ENCODE peak calls at places on chromosomes 3 and 15, in ten cellular contexts. D is neuronal stem cell, S is bronchial epithelial cell, A is mammary epithelial cell, P is ovary, G is globus pallidus, K is T47D, Z is breast epithelium, Q is heart left ventricle, C is skeletal muscle cell. Y is an unnamed sample.

GRCh38 chr3:117692416-117692995 is 982.9 kb downstream of the TUSC7 start:
- DNase-seq in C (peak), K (no peak), Q (no peak), S (peak), A (no peak), Z (no peak), G (no peak), P (no peak), D (no peak), Y (no peak)

GRCh38 chr3:13015286-13016082 is 57.7 kb downstream of the IQSEC1 start:
- DNase-seq in S (no peak), K (no peak), G (no peak), D (no peak), P (no peak), A (no peak), C (no peak), Q (peak), Z (peak), Y (no peak)

GRCh38 chr3:53806182-53807116 is 39.8 kb downstream of the CHDH start:
- DNase-seq in Q (peak), Z (no peak), P (no peak), A (no peak), D (no peak), G (no peak), S (peak), C (no peak), K (no peak), Y (no peak)

GRCh38 chr15:59492389-59493377 is 54.7 kb downstream of the FAM81A start:
- DNase-seq in K (peak), Z (no peak), C (peak), P (peak), A (peak), D (peak), S (peak), Q (peak), G (peak), Y (no peak)

GRCh38 chr15:57060799-57061198 is 142.4 kb downstream of the TCF12 start:
- DNase-seq in D (no peak), P (no peak), Z (no peak), K (no peak), Q (no peak), G (peak), C (peak), A (peak), S (peak), Y (no peak)

GRCh38 chr3:15531346-15531745 is 9.8 kb upstream of the COLQ start:
- DNase-seq in Q (no peak), K (no peak), C (no peak), P (no peak), G (no peak), D (no peak), Z (no peak), S (no peak), A (no peak), Y (no peak)

GRCh38 chr3:50221051-50221412 is 15.0 kb upstream of the GNAI2 start:
- DNase-seq in Q (no peak), C (no peak), K (no peak), D (no peak), Z (no peak), G (no peak), P (no peak), S (no peak), A (no peak), Y (no peak)

GRCh38 chr3:25426408-25426807 is 1.7 kb upstream of the RARB start:
- DNase-seq in C (no peak), D (no peak), Q (peak), S (peak), G (no peak), Z (no peak), P (no peak), K (no peak), A (peak), Y (no peak)

GRCh38 chr15:84750583-84751092 is 2.2 kb downstream of the ZNF592 start:
- DNase-seq in Q (no peak), K (no peak), Z (no peak), D (no peak), C (no peak), P (no peak), A (no peak), G (peak), S (no peak), Y (no peak)

Y was measured in LNCaP clone FGC.